ENCODE peak calls at places on chromosomes 11 and 22, in eight cellular contexts. J is pancreas, F is NB4, D is heart left ventricle, T is GM12865, M is tibial nerve, L is thoracic aorta, Z is HFF-Myc. I is an unnamed sample.

GRCh38 chr11:1732421-1733008 is 17.9 kb downstream of the IFITM10 start:
- DNase-seq in J (no peak), Z (no peak), L (no peak), D (no peak), F (no peak), T (no peak), M (no peak), I (no peak)

GRCh38 chr11:60970369-60970774 is 1.1 kb upstream of the CD6 start:
- DNase-seq in J (peak), L (no peak), Z (no peak), T (peak), F (peak), M (no peak), D (peak), I (peak)

GRCh38 chr22:47739216-47739615 is 976.8 kb downstream of the TBC1D22A start:
- DNase-seq in F (no peak), D (no peak), M (no peak), Z (no peak), J (no peak), T (no peak), L (no peak), I (no peak)

GRCh38 chr22:30564045-30564765 is 10.3 kb downstream of the GAL3ST1 start:
- DNase-seq in M (no peak), F (no peak), D (no peak), Z (no peak), T (no peak), L (no peak), J (no peak), I (no peak)

GRCh38 chr11:100739636-100740035 is 52.5 kb downstream of the ARHGAP42 start:
- DNase-seq in L (no peak), D (peak), J (no peak), T (no peak), Z (no peak), F (no peak), M (no peak), I (no peak)

GRCh38 chr11:111469200-111469599 is 43.0 kb downstream of the BTG4 start:
- DNase-seq in Z (no peak), F (peak), M (no peak), J (no peak), L (no peak), D (no peak), T (peak), I (no peak)

GRCh38 chr22:25750569-25751173 is 8.7 kb downstream of the MYO18B start:
- DNase-seq in Z (no peak), D (no peak), L (no peak), F (no peak), J (no peak), M (no peak), T (no peak), I (peak)

GRCh38 chr11:64234840-64235379 is 526 bp downstream of the VEGFB start:
- DNase-seq in Z (no peak), M (no peak), L (no peak), J (peak), D (peak), F (peak), T (peak), I (no peak)

GRCh38 chr11:82810326-82810725 is 76.7 kb upstream of the FAM181B start:
- DNase-seq in Z (no peak), D (no peak), M (no peak), T (no peak), J (no peak), L (no peak), F (no peak), I (no peak)

GRCh38 chr11:69674267-69674885 is 777 bp downstream of the LTO1 start:
- DNase-seq in J (no peak), L (no peak), F (peak), T (peak), Z (no peak), M (no peak), D (no peak), I (no peak)

GRCh38 chr11:71302911-71303310 is 50.5 kb upstream of the SHANK2 start:
- DNase-seq in L (no peak), T (no peak), M (no peak), Z (no peak), D (no peak), F (no peak), J (peak), I (no peak)
- TF ChIP-seq CTCF in L (no peak), T (no peak), M (no peak), Z (no peak), D (no peak), F (no peak), J (no peak), I (no peak)

GRCh38 chr11:44024977-44025376 is 22.8 kb upstream of the ACCSL start:
- DNase-seq in D (no peak), M (no peak), T (no peak), J (no peak), F (no peak), Z (no peak), L (no peak), I (no peak)
- TF ChIP-seq CTCF in D (peak), M (no peak), T (no peak), J (no peak), F (no peak), Z (no peak), L (no peak), I (no peak)

GRCh38 chr11:62267576-62267975 is 2.4 kb upstream of the SCGB2A2 start:
- DNase-seq in J (no peak), L (no peak), Z (no peak), T (no peak), M (no peak), D (no peak), F (no peak), I (no peak)

GRCh38 chr11:62267050-62267449 is 2.9 kb upstream of the SCGB2A2 start:
- DNase-seq in T (no peak), L (no peak), J (no peak), M (no peak), F (no peak), Z (no peak), D (no peak), I (no peak)

GRCh38 chr11:62273284-62273683 is 3.3 kb downstream of the SCGB2A2 start:
- DNase-seq in L (no peak), D (no peak), T (no peak), M (no peak), J (no peak), Z (no peak), F (no peak), I (no peak)

GRCh38 chr11:62266558-62266957 is 3.4 kb upstream of the SCGB2A2 start:
- DNase-seq in M (no peak), D (no peak), L (no peak), F (no peak), J (no peak), Z (no peak), T (no peak), I (no peak)

GRCh38 chr11:62269654-62270278 is at the start of gene SCGB2A2:
- DNase-seq in F (no peak), T (no peak), L (no peak), J (no peak), Z (no peak), D (no peak), M (no peak), I (no peak)
- TF ChIP-seq CTCF in F (no peak), T (peak), L (no peak), J (no peak), Z (no peak), D (no peak), M (no peak), I (no peak)

GRCh38 chr11:13446444-13446843 is 16.6 kb downstream of the BTBD10 start:
- DNase-seq in Z (no peak), M (no peak), F (no peak), D (no peak), L (no peak), T (no peak), J (no peak), I (no peak)
- TF ChIP-seq CTCF in Z (no peak), M (no peak), F (no peak), D (no peak), L (no peak), T (no peak), J (no peak), I (no peak)

I was measured in CD14-positive monocyte.